ENCODE peak calls at places on chromosomes 5 and 9, in eight cellular contexts. T is AG09309; M is fibroblast of mammary gland; P is K562; E is spleen; H is nephron progenitor cell; L is cardiac fibroblast; R is CD4-positive, alpha-beta T cell. V is an unnamed sample.

GRCh38 chr5:32760091-32760509 is 49.0 kb downstream of the NPR3 start:
- DNase-seq in R (no peak), E (no peak), T (peak; percentile 48), M (peak; percentile 91), P (no peak), L (peak; percentile 95), H (no peak), V (peak; percentile 87)

GRCh38 chr5:75324791-75325190 is 12.2 kb upstream of the HMGCR start:
- DNase-seq in E (no peak), L (no peak), H (no peak), T (no peak), R (no peak), M (no peak), P (no peak), V (no peak)

GRCh38 chr5:30736642-30737041 is 456.8 kb upstream of the CDH6 start:
- DNase-seq in L (no peak), H (no peak), R (no peak), E (no peak), M (no peak), T (no peak), P (no peak), V (no peak)

GRCh38 chr5:74624009-74624408 is 16.5 kb downstream of the ENC1 start:
- DNase-seq in L (no peak), E (no peak), P (no peak), T (no peak), M (no peak), H (no peak), R (no peak), V (no peak)

GRCh38 chr9:135047026-135047350 is 40.5 kb upstream of the OLFM1 start:
- DNase-seq in H (no peak), M (no peak), L (no peak), E (no peak), P (no peak), R (no peak), T (no peak), V (no peak)

GRCh38 chr5:140565024-140565779 is 574 bp downstream of the SLC35A4 start:
- DNase-seq in P (no peak), L (peak; percentile 55), M (peak; percentile 49), E (no peak), H (no peak), R (no peak), T (no peak), V (peak; percentile 35)

GRCh38 chr9:135087489-135087791 is at the start of gene OLFM1:
- DNase-seq in L (peak; percentile 68), M (peak; percentile 57), R (no peak), T (no peak), P (peak; percentile 66), E (no peak), H (peak; percentile 87), V (peak; percentile 24)

GRCh38 chr5:40385544-40385943 is 294.2 kb upstream of the PTGER4 start:
- DNase-seq in H (no peak), E (no peak), T (no peak), R (no peak), P (no peak), M (peak; percentile 41), L (peak; percentile 69), V (no peak)

GRCh38 chr5:139271201-139272027 is 22.1 kb upstream of the MATR3 start:
- DNase-seq in H (no peak), M (peak; percentile 95), L (peak; percentile 93), T (peak; percentile 54), R (no peak), P (no peak), E (no peak), V (peak; percentile 89)

GRCh38 chr5:39209924-39210323 is 9.4 kb downstream of the FYB1 start:
- DNase-seq in R (peak; percentile 80), T (no peak), M (no peak), H (no peak), L (no peak), P (no peak), E (peak; percentile 91), V (no peak)

GRCh38 chr9:34629492-34629809 is 585 bp upstream of the ARID3C start:
- DNase-seq in L (no peak), H (no peak), P (no peak), E (no peak), M (no peak), T (no peak), R (no peak), V (no peak)

GRCh38 chr9:130429831-130430230 is 14.9 kb upstream of the ASS1 start:
- DNase-seq in R (no peak), H (no peak), T (no peak), E (no peak), P (no peak), L (no peak), M (no peak), V (no peak)

GRCh38 chr5:58921106-58921505 is 338.2 kb downstream of the RAB3C start:
- DNase-seq in T (no peak), L (peak; percentile 23), R (no peak), H (no peak), E (no peak), P (no peak), M (no peak), V (no peak)

GRCh38 chr5:76544268-76544926 is 78.8 kb downstream of the F2RL2 start:
- DNase-seq in L (peak; percentile 44), P (peak; percentile 26), R (peak; percentile 52), E (no peak), T (no peak), M (peak; percentile 29), H (peak; percentile 16), V (peak; percentile 6)

GRCh38 chr9:73129941-73130695 is 21.5 kb upstream of the ANXA1 start:
- DNase-seq in T (no peak), R (no peak), H (no peak), E (no peak), M (no peak), L (no peak), P (no peak), V (no peak)

GRCh38 chr9:36716496-36716895 is 143.8 kb downstream of the MELK start:
- DNase-seq in P (no peak), R (no peak), E (no peak), L (no peak), T (no peak), M (no peak), H (no peak), V (no peak)

GRCh38 chr5:175867587-175868347 is 3.6 kb upstream of the CPLX2 start:
- DNase-seq in T (no peak), M (no peak), E (no peak), H (no peak), L (no peak), P (peak; percentile 40), R (no peak), V (peak; percentile 2)

GRCh38 chr9:131738838-131739191 is 1.1 kb downstream of the RAPGEF1 start:
- DNase-seq in E (no peak), L (no peak), R (no peak), H (no peak), T (no peak), P (no peak), M (no peak), V (no peak)

GRCh38 chr5:76620166-76620565 is 3.0 kb downstream of the F2RL2 start:
- DNase-seq in E (no peak), T (no peak), M (no peak), R (no peak), L (no peak), H (no peak), P (peak; percentile 14), V (no peak)

GRCh38 chr5:171157233-171157632 is 151.8 kb upstream of the TLX3 start:
- DNase-seq in R (no peak), L (peak; percentile 18), E (no peak), T (no peak), H (no peak), P (no peak), M (no peak), V (no peak)

GRCh38 chr5:1791176-1791575 is 8.5 kb downstream of the MRPL36 start:
- DNase-seq in R (no peak), M (no peak), L (no peak), E (peak; percentile 55), T (no peak), H (no peak), P (no peak), V (no peak)
- TF ChIP-seq CTCF in R (no peak), M (no peak), L (no peak), E (no peak), T (no peak), H (no peak), P (no peak), V (no peak)

GRCh38 chr5:68688547-68688946 is 405.3 kb upstream of the SLC30A5 start:
- DNase-seq in R (no peak), L (no peak), M (no peak), T (no peak), P (no peak), H (no peak), E (no peak), V (no peak)

GRCh38 chr5:68689010-68689409 is 404.8 kb upstream of the SLC30A5 start:
- DNase-seq in T (no peak), R (no peak), P (no peak), E (no peak), H (no peak), M (no peak), L (no peak), V (no peak)

GRCh38 chr5:68682400-68683152 is 411.2 kb upstream of the SLC30A5 start:
- DNase-seq in M (no peak), E (no peak), P (no peak), T (no peak), R (no peak), L (no peak), H (no peak), V (no peak)

GRCh38 chr5:68683632-68684035 is 410.2 kb upstream of the SLC30A5 start:
- DNase-seq in T (peak; percentile 94), R (no peak), P (no peak), E (no peak), H (no peak), L (peak; percentile 98), M (peak; percentile 97), V (peak; percentile 97)

GRCh38 chr5:68685861-68686260 is 408.0 kb upstream of the SLC30A5 start:
- DNase-seq in T (no peak), P (no peak), M (no peak), L (no peak), E (no peak), H (no peak), R (no peak), V (no peak)
- TF ChIP-seq CTCF in T (no peak), P (no peak), M (no peak), L (no peak), E (no peak), H (no peak), R (no peak), V (no peak)

GRCh38 chr9:37919166-37919955 is 15.4 kb upstream of the SLC25A51 start:
- DNase-seq in H (no peak), T (no peak), P (no peak), L (no peak), M (no peak), R (no peak), E (peak; percentile 39), V (no peak)
- TF ChIP-seq CTCF in H (no peak), T (no peak), P (no peak), L (no peak), M (no peak), R (no peak), E (no peak), V (no peak)

DNA sequence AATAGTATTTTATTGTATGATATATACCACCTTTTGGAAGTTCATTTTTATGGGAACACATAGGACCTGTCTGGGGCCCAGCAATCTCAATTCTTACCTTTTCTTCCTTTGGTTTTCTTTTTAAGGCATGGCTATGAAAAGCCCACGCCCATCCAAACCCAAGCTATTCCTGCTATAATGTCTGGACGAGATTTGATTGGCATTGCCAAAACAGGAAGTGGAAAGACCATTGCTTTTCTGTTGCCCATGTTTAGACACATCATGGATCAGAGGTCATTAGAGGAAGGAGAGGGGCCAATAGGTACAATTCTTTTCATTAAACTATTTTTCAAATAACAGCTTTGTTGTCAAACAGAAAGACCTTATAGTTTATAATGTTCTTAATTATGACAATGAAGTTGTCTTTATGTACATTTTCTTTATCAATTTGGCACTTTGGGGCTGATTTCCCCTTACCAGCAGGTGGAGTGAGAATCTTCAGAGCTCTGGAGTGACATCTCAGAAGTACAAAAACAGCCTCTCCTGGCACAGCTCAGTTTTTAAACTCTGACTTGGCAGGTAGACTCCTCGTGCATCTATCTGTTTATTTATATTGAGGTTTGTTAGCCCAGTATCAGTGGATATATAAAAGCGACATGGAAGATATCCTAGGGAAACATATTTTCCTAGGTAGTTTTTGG is 25.8 kb downstream of the DDX46 start:
- DNase-seq in R (no peak), L (peak; percentile 15), T (no peak), M (peak; percentile 11), P (no peak), E (no peak), H (no peak), V (no peak)
- TF ChIP-seq CTCF in R (peak; percentile 25), L (peak; percentile 6), T (peak; percentile 20), M (no peak), P (no peak), E (peak; percentile 18), H (no peak), V (peak; percentile 55)